ENCODE peak calls at places on chromosome 7, in four cellular contexts. U is NCI-H1105; A is GM23248; Y is naive thymus-derived CD8-positive, alpha-beta T cell. K is an unnamed sample.

GRCh38 chr7:30815016-30815854 is 44.0 kb downstream of the MINDY4 start:
- DNase-seq in U (no peak), A (peak; percentile 58), Y (no peak), K (no peak)

GRCh38 chr7:65475734-65476319 is 102.2 kb downstream of the ZNF92 start:
- DNase-seq in U (no peak), A (no peak), Y (peak; percentile 8), K (no peak)

GRCh38 chr7:94971051-94971867 is 63.9 kb downstream of the PPP1R9A start:
- DNase-seq in U (no peak), A (peak; percentile 65), Y (no peak), K (no peak)

GRCh38 chr7:22781230-22781711 is 41.4 kb downstream of the TOMM7 start:
- DNase-seq in U (no peak), A (peak; percentile 87), Y (no peak), K (no peak)

GRCh38 chr7:139889186-139889871 is 60.3 kb downstream of the TBXAS1 start:
- DNase-seq in U (no peak), A (peak; percentile 76), Y (no peak), K (no peak)

GRCh38 chr7:6221340-6222319 is 50.8 kb downstream of the CYTH3 start:
- DNase-seq in U (no peak), A (peak; percentile 35), Y (no peak), K (peak; percentile 80)

GRCh38 chr7:152865011-152865410 is 105.5 kb downstream of the ACTR3B start:
- DNase-seq in U (no peak), A (no peak), Y (no peak), K (no peak)

GRCh38 chr7:136067277-136067676 is 90.1 kb upstream of the MTPN start:
- DNase-seq in U (no peak), A (no peak), Y (no peak), K (no peak)

GRCh38 chr7:151351027-151351426 is 9.4 kb downstream of the NUB1 start:
- DNase-seq in U (no peak), A (no peak), Y (no peak), K (no peak)

K was measured in SIG-M5.